ENCODE peak calls at places on chromosomes 11 and 22, in nine cellular contexts. N is H7, Y is HAP-1, O is heart right ventricle, J is foreskin fibroblast, H is PC-3, T is HCT116, D is vagina, L is GM23248. C is an unnamed sample.

GRCh38 chr11:96154802-96155520 is 188.0 kb downstream of the MAML2 start:
- DNase-seq in N (no peak), Y (no peak), O (no peak), J (peak), H (peak), T (no peak), D (no peak), L (peak), C (no peak)

GRCh38 chr22:38462960-38463784 is 4.7 kb upstream of the KDELR3 start:
- DNase-seq in N (peak), Y (peak), O (peak), J (no peak), H (no peak), T (no peak), D (no peak), L (no peak), C (no peak)

GRCh38 chr22:37204045-37204655 is 8.1 kb downstream of the SSTR3 start:
- DNase-seq in N (no peak), Y (no peak), O (no peak), J (no peak), H (no peak), T (no peak), D (no peak), L (no peak), C (no peak)

GRCh38 chr22:47207846-47208554 is 445.6 kb downstream of the TBC1D22A start:
- DNase-seq in N (no peak), Y (no peak), O (no peak), J (no peak), H (no peak), T (no peak), D (no peak), L (no peak), C (no peak)

GRCh38 chr11:123490527-123490926 is 60.5 kb downstream of the GRAMD1B start:
- DNase-seq in N (peak), Y (no peak), O (no peak), J (no peak), H (no peak), T (no peak), D (no peak), L (no peak), C (no peak)

GRCh38 chr22:39917091-39917703 is 16.3 kb downstream of the GRAP2 start:
- DNase-seq in N (no peak), Y (peak), O (no peak), J (no peak), H (no peak), T (no peak), D (no peak), L (no peak), C (no peak)

GRCh38 chr11:62444271-62444833 is 25.5 kb downstream of the SCGB1A1 start:
- DNase-seq in N (peak), Y (no peak), O (peak), J (peak), H (no peak), T (no peak), D (no peak), L (peak), C (peak)

GRCh38 chr11:69537126-69537525 is 55.7 kb downstream of the LINC01488 start:
- DNase-seq in N (no peak), Y (no peak), O (no peak), J (no peak), H (no peak), T (no peak), D (no peak), L (no peak), C (no peak)

GRCh38 chr11:12224537-12224893 is 114.1 kb downstream of the MICAL2 start:
- DNase-seq in N (no peak), Y (no peak), O (peak), J (no peak), H (peak), T (no peak), D (no peak), L (no peak), C (peak)

GRCh38 chr11:68841718-68842426 is at the start of gene CPT1A:
- DNase-seq in N (peak), Y (peak), O (peak), J (peak), H (peak), T (no peak), D (no peak), L (peak), C (peak)

GRCh38 chr11:36455658-36456111 is 54.4 kb downstream of the TRAF6 start:
- DNase-seq in N (peak), Y (no peak), O (peak), J (peak), H (peak), T (no peak), D (peak), L (peak), C (no peak)

GRCh38 chr22:49535126-49535525 is 292.5 kb downstream of the BRD1 start:
- DNase-seq in N (no peak), Y (no peak), O (no peak), J (no peak), H (no peak), T (no peak), D (no peak), L (no peak), C (no peak)

GRCh38 chr11:61011239-61011870 is 39.9 kb downstream of the CD6 start:
- DNase-seq in N (no peak), Y (no peak), O (no peak), J (no peak), H (no peak), T (no peak), D (no peak), L (no peak), C (no peak)

GRCh38 chr11:117998201-117998579 is 12.0 kb downstream of the IL10RA start:
- DNase-seq in N (no peak), Y (no peak), O (no peak), J (no peak), H (no peak), T (no peak), D (no peak), L (no peak), C (no peak)

GRCh38 chr11:95652002-95652472 is 137.5 kb downstream of the FAM76B start:
- DNase-seq in N (no peak), Y (no peak), O (peak), J (peak), H (no peak), T (no peak), D (no peak), L (no peak), C (no peak)

GRCh38 chr22:49052023-49052538 is 775.6 kb downstream of the BRD1 start:
- DNase-seq in N (peak), Y (no peak), O (no peak), J (no peak), H (no peak), T (no peak), D (no peak), L (no peak), C (peak)

GRCh38 chr22:46851941-46852340 is 89.5 kb downstream of the TBC1D22A start:
- DNase-seq in N (peak), Y (no peak), O (no peak), J (no peak), H (no peak), T (no peak), D (peak), L (no peak), C (no peak)

GRCh38 chr22:40638261-40638660 is 1.7 kb upstream of the MRTFA start:
- DNase-seq in N (no peak), Y (no peak), O (no peak), J (no peak), H (peak), T (no peak), D (no peak), L (no peak), C (no peak)

DNA sequence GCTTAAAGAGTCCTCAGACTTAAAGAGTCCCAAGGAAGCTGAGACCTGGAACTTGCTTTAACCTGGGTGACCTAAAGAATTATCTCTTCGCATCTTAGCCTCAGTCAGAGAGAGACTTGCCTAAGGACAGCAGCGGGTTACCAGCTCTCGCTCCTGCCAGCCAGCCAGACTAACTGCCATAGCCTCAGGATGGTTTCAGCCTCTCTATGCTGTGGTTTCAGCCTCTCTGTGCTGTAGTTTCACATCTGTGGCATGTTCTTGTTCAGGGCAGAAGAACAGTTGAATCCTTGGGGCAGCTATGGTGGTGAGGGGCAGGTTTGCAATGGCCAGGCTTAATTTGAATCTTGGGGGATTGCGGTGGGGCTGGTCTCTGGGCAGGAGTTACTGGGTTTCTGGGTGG is 2.3 kb downstream of the FRMD8 start:
- DNase-seq in N (no peak), Y (no peak), O (no peak), J (no peak), H (no peak), T (no peak), D (no peak), L (peak), C (no peak)
- H3K4me3 ChIP-seq in N (no peak), Y (no peak), O (no peak), J (peak), H (no peak), T (no peak), D (no peak), L (peak), C (no peak)

GRCh38 chr11:83112886-83113285 is 41.2 kb upstream of the RAB30 start:
- DNase-seq in N (no peak), Y (no peak), O (no peak), J (no peak), H (no peak), T (no peak), D (no peak), L (no peak), C (no peak)
- H3K4me3 ChIP-seq in N (no peak), Y (no peak), O (no peak), J (no peak), H (no peak), T (no peak), D (no peak), L (no peak), C (no peak)

DNA sequence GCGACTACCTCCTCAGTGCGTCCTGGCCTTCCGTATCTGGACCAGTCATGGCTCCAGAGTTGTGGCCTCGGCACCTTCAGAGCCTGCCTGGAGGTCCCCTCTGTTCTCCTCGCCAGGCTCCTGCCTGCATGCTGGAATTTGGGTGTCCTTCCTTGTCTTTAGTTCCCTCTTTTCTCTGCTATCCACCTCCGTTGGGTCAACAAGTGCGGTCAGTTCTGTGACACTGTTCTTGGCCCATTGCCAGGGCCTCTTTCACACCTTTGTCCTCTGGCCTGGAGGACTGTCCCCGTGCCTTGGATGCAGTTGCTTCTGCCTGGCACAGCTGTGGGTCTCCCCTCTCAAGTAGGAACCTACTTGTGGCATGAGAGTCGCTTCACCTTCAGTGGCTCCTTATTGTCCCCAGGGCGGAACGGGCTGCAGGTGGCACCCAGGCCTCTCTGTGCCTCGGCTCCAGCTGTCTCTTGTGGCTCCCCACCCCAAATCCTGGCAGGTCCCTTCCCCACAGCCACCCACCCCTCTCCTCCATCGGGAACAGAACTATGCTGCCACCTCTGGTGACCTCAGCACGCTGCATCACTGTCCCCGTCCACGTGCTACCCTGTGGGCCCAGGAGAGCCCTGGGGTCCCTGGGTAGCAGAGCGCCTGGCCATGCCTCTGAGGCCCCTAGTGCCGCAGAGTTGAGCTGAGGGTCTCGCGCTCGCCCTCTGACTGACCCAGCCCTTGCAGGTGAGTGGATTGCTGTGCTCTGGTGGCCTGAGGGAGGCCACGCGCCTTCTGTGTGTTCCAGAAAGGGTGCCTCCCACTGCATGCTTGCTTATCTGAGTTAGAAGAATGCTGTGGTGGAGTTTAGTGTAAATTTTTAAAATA is 4.7 kb downstream of the DGCR8 start:
- DNase-seq in N (peak), Y (peak), O (no peak), J (no peak), H (no peak), T (no peak), D (no peak), L (peak), C (no peak)
- H3K4me3 ChIP-seq in N (no peak), Y (no peak), O (no peak), J (no peak), H (no peak), T (no peak), D (no peak), L (no peak), C (no peak)

DNA sequence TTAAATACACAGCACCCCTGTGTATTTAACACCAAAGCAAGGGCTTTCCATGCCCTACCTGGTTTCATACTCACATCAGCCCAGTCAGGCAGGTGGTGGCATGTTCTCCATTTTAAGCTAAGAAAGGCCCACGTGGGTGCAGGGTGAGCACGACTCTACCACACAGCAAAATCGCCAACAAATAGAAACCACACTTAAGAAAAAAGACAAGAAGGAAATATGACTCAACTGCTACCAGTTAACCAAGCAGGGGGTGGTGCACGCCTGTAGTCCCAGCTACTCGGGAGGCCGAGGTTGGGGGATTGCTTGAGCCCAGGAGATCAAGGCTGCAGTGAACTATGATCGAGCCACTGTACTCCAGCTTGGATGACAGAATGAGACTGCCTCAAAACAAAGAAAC is 35.2 kb upstream of the TFIP11 start:
- DNase-seq in N (no peak), Y (no peak), O (no peak), J (no peak), H (no peak), T (no peak), D (no peak), L (peak), C (no peak)
- H3K4me3 ChIP-seq in N (no peak), Y (no peak), O (no peak), J (no peak), H (no peak), T (no peak), D (no peak), L (no peak), C (no peak)

DNA sequence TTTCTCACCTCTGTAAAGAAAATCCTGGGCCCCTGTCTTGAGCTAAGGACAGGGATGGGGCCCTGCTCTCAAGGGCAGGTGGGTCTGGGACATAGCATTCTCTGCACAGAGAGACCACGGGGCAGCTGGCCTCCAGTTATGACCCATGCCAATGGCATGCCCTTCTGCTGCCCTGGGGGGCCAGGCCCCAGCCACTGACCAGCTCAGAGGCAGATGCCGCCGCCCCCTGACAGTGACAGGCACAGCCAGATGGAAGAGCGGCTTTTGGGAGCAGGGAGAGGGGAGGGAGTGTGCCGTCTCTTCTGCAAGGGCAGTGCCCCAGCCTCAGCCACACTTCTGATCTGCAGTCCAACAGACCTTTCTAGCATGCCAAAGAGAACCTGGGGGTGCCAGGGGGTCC is 114.8 kb upstream of the NAV2 start:
- DNase-seq in N (peak), Y (no peak), O (no peak), J (peak), H (no peak), T (no peak), D (no peak), L (peak), C (no peak)
- H3K4me3 ChIP-seq in N (no peak), Y (no peak), O (no peak), J (no peak), H (no peak), T (no peak), D (no peak), L (no peak), C (no peak)

GRCh38 chr11:114026355-114026754 is 33.2 kb upstream of the ZBTB16 start:
- DNase-seq in N (peak), Y (peak), O (no peak), J (no peak), H (peak), T (no peak), D (no peak), L (peak), C (peak)
- H3K4me3 ChIP-seq in N (no peak), Y (no peak), O (no peak), J (no peak), H (no peak), T (no peak), D (no peak), L (no peak), C (no peak)

GRCh38 chr22:45599836-45600577 is 71.6 kb upstream of the ATXN10 start:
- DNase-seq in N (no peak), Y (no peak), O (no peak), J (no peak), H (no peak), T (no peak), D (no peak), L (no peak), C (no peak)

GRCh38 chr22:45594123-45594941 is 77.3 kb upstream of the ATXN10 start:
- DNase-seq in N (no peak), Y (no peak), O (no peak), J (no peak), H (no peak), T (no peak), D (no peak), L (no peak), C (no peak)

GRCh38 chr22:45598596-45599217 is 72.9 kb upstream of the ATXN10 start:
- DNase-seq in N (no peak), Y (no peak), O (no peak), J (no peak), H (no peak), T (no peak), D (no peak), L (no peak), C (no peak)

GRCh38 chr22:45600791-45601730 is 70.6 kb upstream of the ATXN10 start:
- DNase-seq in N (no peak), Y (no peak), O (no peak), J (no peak), H (no peak), T (no peak), D (no peak), L (peak), C (no peak)

GRCh38 chr22:45597460-45598192 is 74.0 kb upstream of the ATXN10 start:
- DNase-seq in N (no peak), Y (no peak), O (no peak), J (no peak), H (peak), T (no peak), D (no peak), L (no peak), C (no peak)
- H3K4me3 ChIP-seq in N (no peak), Y (no peak), O (no peak), J (no peak), H (no peak), T (no peak), D (no peak), L (no peak), C (no peak)

GRCh38 chr11:57637626-57638004 is 12.1 kb downstream of the YPEL4 start:
- DNase-seq in N (peak), Y (peak), O (no peak), J (no peak), H (no peak), T (no peak), D (no peak), L (peak), C (no peak)
- H3K4me3 ChIP-seq in N (peak), Y (peak), O (peak), J (peak), H (peak), T (peak), D (peak), L (peak), C (no peak)

C was measured in naive thymus-derived CD4-positive, alpha-beta T cell.